ENCODE peak calls at places on chromosomes 12 and 14, in eight cellular contexts. P is CD8-positive, alpha-beta T cell; D is spleen; Z is AG10803; H is psoas muscle; Q is endothelial cell of umbilical vein; T is A673; X is left lung. L is an unnamed sample.
A peak's percentile ranks its signal among the peaks of the same experiment; 100 is the strongest.

GRCh38 chr14:64723691-64724577 is 19.7 kb downstream of the PLEKHG3 start:
- DNase-seq in H (no peak), T (no peak), Q (no peak), P (peak; percentile 35), Z (no peak), X (no peak), D (peak; percentile 50), L (no peak)

GRCh38 chr14:52960627-52961026 is 9.8 kb upstream of the FERMT2 start:
- DNase-seq in T (no peak), P (no peak), X (no peak), D (no peak), H (no peak), Q (peak; percentile 42), Z (no peak), L (no peak)

GRCh38 chr12:5335059-5335458 is 96.8 kb upstream of the NTF3 start:
- DNase-seq in X (no peak), T (no peak), Z (peak; percentile 21), P (no peak), Q (no peak), H (no peak), D (no peak), L (no peak)

GRCh38 chr12:120496353-120497340 is 734 bp downstream of the DYNLL1 start:
- DNase-seq in Q (peak; percentile 51), T (peak; percentile 72), H (peak; percentile 67), D (peak; percentile 89), P (peak; percentile 61), X (peak; percentile 85), Z (peak; percentile 38), L (no peak)

GRCh38 chr12:11719678-11720099 is 70.2 kb downstream of the ETV6 start:
- DNase-seq in X (peak; percentile 88), D (peak; percentile 88), P (no peak), Z (peak; percentile 91), T (peak; percentile 96), H (peak; percentile 50), Q (peak; percentile 94), L (peak; percentile 85)

GRCh38 chr12:107317751-107318553 is 224.6 kb upstream of the CRY1 start:
- DNase-seq in D (peak; percentile 93), P (peak; percentile 92), X (peak; percentile 94), Z (peak; percentile 85), Q (peak; percentile 81), H (peak; percentile 77), T (peak; percentile 95), L (peak; percentile 41)

GRCh38 chr12:77325505-77325904 is 260.1 kb upstream of the E2F7 start:
- DNase-seq in P (no peak), X (peak; percentile 82), H (no peak), D (peak; percentile 71), Q (no peak), T (no peak), Z (no peak), L (no peak)

GRCh38 chr14:89588840-89589296 is 171.8 kb upstream of the FOXN3 start:
- DNase-seq in X (no peak), T (no peak), H (no peak), P (no peak), Q (no peak), Z (no peak), D (no peak), L (no peak)

GRCh38 chr12:32893458-32893857 is 3.1 kb downstream of the PKP2 start:
- DNase-seq in P (no peak), Z (no peak), X (no peak), T (no peak), Q (no peak), D (no peak), H (no peak), L (no peak)

GRCh38 chr14:93926209-93926872 is 803 bp upstream of the FAM181A start:
- DNase-seq in T (no peak), H (no peak), P (no peak), X (no peak), Z (no peak), Q (no peak), D (no peak), L (no peak)

GRCh38 chr12:71442567-71442931 is 3.0 kb downstream of the LGR5 start:
- DNase-seq in Q (no peak), D (no peak), Z (no peak), T (no peak), H (no peak), X (no peak), P (no peak), L (no peak)

GRCh38 chr12:112121780-112122565 is 3.4 kb upstream of the TRAFD1 start:
- DNase-seq in T (peak; percentile 21), H (peak; percentile 61), P (no peak), D (no peak), X (no peak), Z (peak; percentile 89), Q (no peak), L (peak; percentile 71)

GRCh38 chr14:92930737-92931602 is 8.0 kb downstream of the CHGA start:
- DNase-seq in Q (no peak), P (no peak), X (peak; percentile 52), H (no peak), D (no peak), Z (peak; percentile 42), T (no peak), L (no peak)

GRCh38 chr12:90216815-90217214 is 508.2 kb upstream of the ATP2B1 start:
- DNase-seq in D (no peak), P (no peak), X (no peak), Q (peak; percentile 57), H (no peak), T (no peak), Z (peak; percentile 35), L (no peak)

GRCh38 chr12:27635349-27635972 is 60.8 kb upstream of the REP15 start:
- DNase-seq in T (peak; percentile 64), X (no peak), Q (peak; percentile 61), Z (peak; percentile 73), D (no peak), P (no peak), H (no peak), L (no peak)

GRCh38 chr14:78904094-78904493 is 733.9 kb downstream of the NRXN3 start:
- DNase-seq in T (no peak), H (no peak), Z (no peak), D (no peak), Q (no peak), P (no peak), X (no peak), L (no peak)
- TF ChIP-seq CTCF in T (no peak), H (no peak), Z (no peak), D (no peak), Q (no peak), P (no peak), X (no peak), L (no peak)

GRCh38 chr12:42473130-42473529 is 116.4 kb downstream of the PRICKLE1 start:
- DNase-seq in Q (no peak), D (no peak), P (no peak), H (no peak), X (no peak), Z (peak; percentile 81), T (no peak), L (peak; percentile 71)

GRCh38 chr12:42473561-42473960 is 116.0 kb downstream of the PRICKLE1 start:
- DNase-seq in Z (peak; percentile 30), P (no peak), Q (peak; percentile 31), D (no peak), H (no peak), T (no peak), X (no peak), L (no peak)

GRCh38 chr12:42468341-42468821 is 121.2 kb downstream of the PRICKLE1 start:
- DNase-seq in Q (no peak), P (no peak), T (peak; percentile 12), X (no peak), D (no peak), H (no peak), Z (no peak), L (no peak)

GRCh38 chr12:42469355-42470006 is 120.1 kb downstream of the PRICKLE1 start:
- DNase-seq in P (no peak), Z (no peak), T (no peak), X (no peak), D (no peak), Q (no peak), H (no peak), L (no peak)

GRCh38 chr12:42468853-42469252 is 120.7 kb downstream of the PRICKLE1 start:
- DNase-seq in P (no peak), X (no peak), Z (no peak), H (no peak), T (peak; percentile 47), Q (no peak), D (no peak), L (no peak)
- H3K4me3 ChIP-seq in P (no peak overlapping the region), X (no peak overlapping the region), Z (no peak overlapping the region), H (no peak overlapping the region), T (no peak overlapping the region), Q (no peak overlapping the region), D (peak overlapping the region; percentile 28), L (no peak overlapping the region)

DNA sequence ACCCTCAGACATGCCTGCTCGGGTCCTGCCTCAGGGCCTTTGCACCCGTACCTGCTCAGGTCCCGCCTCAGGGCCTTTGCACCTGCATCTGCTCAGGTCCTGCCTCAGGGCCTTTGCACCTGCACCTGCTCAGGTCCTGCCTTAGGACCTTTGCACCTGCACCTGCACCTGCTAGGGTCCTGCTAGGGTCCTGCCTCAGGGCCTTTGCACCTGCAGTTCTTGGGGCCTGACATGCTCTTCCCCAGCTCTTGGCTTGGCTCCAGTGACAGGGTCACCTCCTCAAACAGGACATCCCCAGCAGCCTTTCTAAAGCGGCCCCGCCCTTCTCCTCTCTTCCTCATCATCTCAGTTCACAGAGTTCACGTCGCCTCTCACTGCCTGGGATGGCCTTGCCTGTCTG is 54.9 kb upstream of the NCOR2 start:
- DNase-seq in P (no peak), Q (no peak), D (no peak), Z (no peak), X (no peak), H (no peak), T (no peak), L (no peak)
- TF ChIP-seq CTCF in P (no peak), Q (no peak), D (no peak), Z (no peak), X (no peak), H (no peak), T (no peak), L (no peak)

GRCh38 chr12:4272976-4273650 is 449 bp upstream of the CCND2 start:
- DNase-seq in H (no peak), X (no peak), P (no peak), D (no peak), Z (no peak), Q (no peak), T (no peak), L (no peak)
- H3K4me3 ChIP-seq in H (peak overlapping the region; percentile 69), X (peak overlapping the region; percentile 78), P (peak overlapping the region; percentile 91), D (peak overlapping the region; percentile 66), Z (no peak overlapping the region), Q (no peak overlapping the region), T (peak overlapping the region; percentile 14), L (no peak overlapping the region)

GRCh38 chr12:78386871-78387270 is 477.7 kb upstream of the SYT1 start:
- DNase-seq in H (no peak), X (no peak), Z (no peak), P (no peak), D (no peak), T (no peak), Q (no peak), L (no peak)

GRCh38 chr12:78385541-78385940 is 479.0 kb upstream of the SYT1 start:
- DNase-seq in T (no peak), Q (no peak), Z (peak; percentile 23), D (no peak), P (no peak), H (no peak), X (no peak), L (no peak)

GRCh38 chr12:78387721-78388120 is 476.9 kb upstream of the SYT1 start:
- DNase-seq in Q (no peak), H (no peak), X (no peak), Z (no peak), T (no peak), D (no peak), P (no peak), L (no peak)

GRCh38 chr12:78388461-78388860 is 476.1 kb upstream of the SYT1 start:
- DNase-seq in H (no peak), D (no peak), Z (no peak), Q (no peak), T (no peak), P (no peak), X (no peak), L (no peak)

GRCh38 chr12:78384541-78384940 is 480.0 kb upstream of the SYT1 start:
- DNase-seq in P (no peak), Z (no peak), X (no peak), D (no peak), Q (no peak), T (no peak), H (no peak), L (no peak)
- TF ChIP-seq CTCF in P (no peak), Z (no peak), X (no peak), D (no peak), Q (no peak), T (no peak), H (no peak), L (no peak)

L was measured in AG04449.